ENCODE peak calls at places on chromosomes 13 and 19, in ten cellular contexts. One of them, this sample, is unnamed.

GRCh38 chr13:28527629-28528028 is 32.7 kb upstream of the FLT1 start:
- DNase-seq in GM20000: no peak
- DNase-seq in choroid plexus epithelial cell: no peak
- DNase-seq in neural crest cell: no peak
- DNase-seq in cardiac muscle cell: no peak
- DNase-seq in cardiac fibroblast: no peak
- DNase-seq in fibroblast of pulmonary artery: no peak
- DNase-seq in dorsolateral prefrontal cortex: no peak
- DNase-seq in natural killer cell: no peak
- DNase-seq in coronary artery: no peak
- DNase-seq in this sample: peak

GRCh38 chr13:109646423-109646822 is 140.0 kb downstream of the IRS2 start:
- DNase-seq in natural killer cell: no peak
- DNase-seq in neural crest cell: no peak
- DNase-seq in choroid plexus epithelial cell: no peak
- DNase-seq in cardiac fibroblast: no peak
- DNase-seq in fibroblast of pulmonary artery: no peak
- DNase-seq in coronary artery: no peak
- DNase-seq in cardiac muscle cell: no peak
- DNase-seq in GM20000: peak
- DNase-seq in dorsolateral prefrontal cortex: no peak
- DNase-seq in this sample: no peak

GRCh38 chr13:44079413-44080205 is 199.9 kb downstream of the LACC1 start:
- DNase-seq in dorsolateral prefrontal cortex: no peak
- DNase-seq in cardiac fibroblast: no peak
- DNase-seq in natural killer cell: no peak
- DNase-seq in fibroblast of pulmonary artery: no peak
- DNase-seq in choroid plexus epithelial cell: no peak
- DNase-seq in neural crest cell: no peak
- DNase-seq in GM20000: no peak
- DNase-seq in coronary artery: no peak
- DNase-seq in cardiac muscle cell: no peak
- DNase-seq in this sample: no peak

GRCh38 chr19:47407417-47407774 is 11.9 kb downstream of the MEIS3 start:
- DNase-seq in fibroblast of pulmonary artery: no peak
- DNase-seq in choroid plexus epithelial cell: no peak
- DNase-seq in natural killer cell: no peak
- DNase-seq in cardiac muscle cell: no peak
- DNase-seq in coronary artery: no peak
- DNase-seq in dorsolateral prefrontal cortex: no peak
- DNase-seq in cardiac fibroblast: no peak
- DNase-seq in GM20000: no peak
- DNase-seq in neural crest cell: no peak
- DNase-seq in this sample: no peak

GRCh38 chr19:35905178-35905727 is 2.8 kb downstream of the TYROBP start:
- DNase-seq in coronary artery: no peak
- DNase-seq in fibroblast of pulmonary artery: no peak
- DNase-seq in GM20000: no peak
- DNase-seq in dorsolateral prefrontal cortex: no peak
- DNase-seq in cardiac muscle cell: no peak
- DNase-seq in natural killer cell: no peak
- DNase-seq in choroid plexus epithelial cell: peak
- DNase-seq in neural crest cell: no peak
- DNase-seq in cardiac fibroblast: no peak
- DNase-seq in this sample: no peak

GRCh38 chr19:11164278-11164677 is 8.7 kb upstream of the SPC24 start:
- DNase-seq in GM20000: no peak
- DNase-seq in cardiac muscle cell: peak
- DNase-seq in choroid plexus epithelial cell: no peak
- DNase-seq in fibroblast of pulmonary artery: no peak
- DNase-seq in natural killer cell: no peak
- DNase-seq in coronary artery: no peak
- DNase-seq in neural crest cell: no peak
- DNase-seq in cardiac fibroblast: no peak
- DNase-seq in dorsolateral prefrontal cortex: no peak
- DNase-seq in this sample: no peak

GRCh38 chr19:17775245-17775927 is 19.6 kb upstream of the B3GNT3 start:
- DNase-seq in cardiac muscle cell: peak
- DNase-seq in choroid plexus epithelial cell: peak
- DNase-seq in GM20000: no peak
- DNase-seq in cardiac fibroblast: peak
- DNase-seq in natural killer cell: peak
- DNase-seq in coronary artery: no peak
- DNase-seq in neural crest cell: peak
- DNase-seq in fibroblast of pulmonary artery: peak
- DNase-seq in dorsolateral prefrontal cortex: no peak
- DNase-seq in this sample: no peak

GRCh38 chr13:49563513-49563912 is 21.8 kb downstream of the RCBTB1 start:
- DNase-seq in natural killer cell: no peak
- DNase-seq in cardiac fibroblast: peak
- DNase-seq in neural crest cell: no peak
- DNase-seq in coronary artery: no peak
- DNase-seq in dorsolateral prefrontal cortex: no peak
- DNase-seq in fibroblast of pulmonary artery: peak
- DNase-seq in GM20000: no peak
- DNase-seq in cardiac muscle cell: no peak
- DNase-seq in choroid plexus epithelial cell: peak
- DNase-seq in this sample: no peak

GRCh38 chr19:860481-861098 is 1.1 kb downstream of the CFD start:
- DNase-seq in cardiac muscle cell: peak
- DNase-seq in fibroblast of pulmonary artery: peak
- DNase-seq in natural killer cell: peak
- DNase-seq in dorsolateral prefrontal cortex: no peak
- DNase-seq in coronary artery: no peak
- DNase-seq in choroid plexus epithelial cell: peak
- DNase-seq in GM20000: peak
- DNase-seq in neural crest cell: no peak
- DNase-seq in cardiac fibroblast: peak
- DNase-seq in this sample: peak

GRCh38 chr13:49620170-49620621 is 8.1 kb upstream of the ARL11 start:
- DNase-seq in fibroblast of pulmonary artery: no peak
- DNase-seq in natural killer cell: no peak
- DNase-seq in neural crest cell: no peak
- DNase-seq in cardiac muscle cell: no peak
- DNase-seq in coronary artery: no peak
- DNase-seq in cardiac fibroblast: no peak
- DNase-seq in GM20000: no peak
- DNase-seq in dorsolateral prefrontal cortex: peak
- DNase-seq in choroid plexus epithelial cell: peak
- DNase-seq in this sample: no peak

GRCh38 chr13:50596103-50596502 is 247.4 kb downstream of the DLEU7 start:
- DNase-seq in choroid plexus epithelial cell: no peak
- DNase-seq in cardiac muscle cell: no peak
- DNase-seq in dorsolateral prefrontal cortex: no peak
- DNase-seq in natural killer cell: no peak
- DNase-seq in coronary artery: no peak
- DNase-seq in GM20000: no peak
- DNase-seq in cardiac fibroblast: no peak
- DNase-seq in neural crest cell: no peak
- DNase-seq in fibroblast of pulmonary artery: no peak
- DNase-seq in this sample: no peak

DNA sequence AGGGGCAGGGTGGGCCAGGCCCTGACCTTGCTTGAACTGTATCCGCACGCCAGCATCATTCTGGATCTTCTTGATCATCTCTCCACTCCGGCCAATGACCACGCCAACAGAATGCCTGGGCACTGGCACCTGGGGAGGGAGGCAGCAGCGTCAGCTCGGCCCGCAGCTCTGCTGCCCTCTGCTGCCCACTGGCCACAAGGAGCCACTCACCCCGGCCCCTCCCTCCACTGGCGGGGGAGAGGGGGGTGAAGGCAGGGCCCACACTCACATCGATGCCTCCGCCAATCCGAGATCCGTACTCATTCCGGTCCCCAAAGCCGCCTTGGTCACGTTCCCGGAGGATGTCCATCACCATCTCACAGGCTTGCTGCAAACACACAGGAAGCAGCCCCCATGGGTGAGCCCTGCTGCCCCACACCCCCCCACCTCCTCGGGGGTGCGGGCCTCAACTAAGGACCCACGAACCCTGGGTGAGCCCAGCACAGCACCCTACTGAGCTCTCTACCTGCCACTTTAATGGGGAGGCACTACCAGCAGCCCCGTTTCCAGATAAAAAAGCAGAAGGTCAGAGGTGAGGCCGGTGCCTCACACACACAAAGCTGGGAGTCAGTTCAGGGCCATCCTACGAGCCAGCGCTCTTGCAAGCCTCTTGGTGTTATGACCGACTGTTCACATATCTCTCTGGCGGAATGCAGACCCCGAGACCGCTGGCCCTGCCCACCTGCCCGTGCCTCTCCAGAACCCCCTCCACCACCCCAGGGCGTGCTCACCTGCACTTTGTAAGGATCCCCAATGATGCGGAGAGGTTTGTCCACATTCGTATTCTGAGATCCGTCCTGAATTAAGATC is 6.7 kb downstream of the KHSRP start:
- DNase-seq in cardiac fibroblast: peak
- DNase-seq in cardiac muscle cell: no peak
- DNase-seq in neural crest cell: no peak
- DNase-seq in dorsolateral prefrontal cortex: peak
- DNase-seq in GM20000: peak
- DNase-seq in choroid plexus epithelial cell: peak
- DNase-seq in coronary artery: no peak
- DNase-seq in fibroblast of pulmonary artery: peak
- DNase-seq in natural killer cell: no peak
- DNase-seq in this sample: no peak
- TF ChIP-seq CTCF in cardiac fibroblast: peak
- TF ChIP-seq CTCF in cardiac muscle cell: peak
- TF ChIP-seq CTCF in neural crest cell: peak
- TF ChIP-seq CTCF in dorsolateral prefrontal cortex: peak
- TF ChIP-seq CTCF in GM20000: no peak
- TF ChIP-seq CTCF in choroid plexus epithelial cell: peak
- TF ChIP-seq CTCF in coronary artery: no peak
- TF ChIP-seq CTCF in fibroblast of pulmonary artery: peak
- TF ChIP-seq CTCF in natural killer cell: no peak
- TF ChIP-seq CTCF in this sample: peak

GRCh38 chr13:30934381-30934780 is 1.9 kb downstream of the TEX26 start:
- DNase-seq in natural killer cell: no peak
- DNase-seq in GM20000: no peak
- DNase-seq in neural crest cell: no peak
- DNase-seq in dorsolateral prefrontal cortex: no peak
- DNase-seq in cardiac muscle cell: peak
- DNase-seq in cardiac fibroblast: no peak
- DNase-seq in fibroblast of pulmonary artery: no peak
- DNase-seq in choroid plexus epithelial cell: peak
- DNase-seq in coronary artery: no peak
- DNase-seq in this sample: no peak
- TF ChIP-seq CTCF in natural killer cell: no peak
- TF ChIP-seq CTCF in GM20000: no peak
- TF ChIP-seq CTCF in neural crest cell: peak
- TF ChIP-seq CTCF in dorsolateral prefrontal cortex: no peak
- TF ChIP-seq CTCF in cardiac muscle cell: no peak
- TF ChIP-seq CTCF in cardiac fibroblast: peak
- TF ChIP-seq CTCF in fibroblast of pulmonary artery: peak
- TF ChIP-seq CTCF in choroid plexus epithelial cell: peak
- TF ChIP-seq CTCF in coronary artery: no peak
- TF ChIP-seq CTCF in this sample: no peak

GRCh38 chr13:96992633-96993032 is 1.6 kb downstream of the OXGR1 start:
- DNase-seq in GM20000: no peak
- DNase-seq in natural killer cell: no peak
- DNase-seq in dorsolateral prefrontal cortex: no peak
- DNase-seq in choroid plexus epithelial cell: no peak
- DNase-seq in coronary artery: no peak
- DNase-seq in fibroblast of pulmonary artery: no peak
- DNase-seq in neural crest cell: no peak
- DNase-seq in cardiac fibroblast: no peak
- DNase-seq in cardiac muscle cell: no peak
- DNase-seq in this sample: no peak

GRCh38 chr13:96984061-96984508 is 10.2 kb downstream of the OXGR1 start:
- DNase-seq in cardiac fibroblast: peak
- DNase-seq in choroid plexus epithelial cell: peak
- DNase-seq in neural crest cell: no peak
- DNase-seq in natural killer cell: no peak
- DNase-seq in dorsolateral prefrontal cortex: no peak
- DNase-seq in cardiac muscle cell: peak
- DNase-seq in coronary artery: no peak
- DNase-seq in GM20000: peak
- DNase-seq in fibroblast of pulmonary artery: peak
- DNase-seq in this sample: no peak

GRCh38 chr13:96991072-96991471 is 3.2 kb downstream of the OXGR1 start:
- DNase-seq in cardiac muscle cell: no peak
- DNase-seq in natural killer cell: no peak
- DNase-seq in fibroblast of pulmonary artery: no peak
- DNase-seq in cardiac fibroblast: no peak
- DNase-seq in neural crest cell: no peak
- DNase-seq in GM20000: no peak
- DNase-seq in coronary artery: no peak
- DNase-seq in choroid plexus epithelial cell: no peak
- DNase-seq in dorsolateral prefrontal cortex: no peak
- DNase-seq in this sample: no peak

GRCh38 chr13:96993660-96994029 is 631 bp downstream of the OXGR1 start:
- DNase-seq in neural crest cell: no peak
- DNase-seq in coronary artery: no peak
- DNase-seq in cardiac muscle cell: no peak
- DNase-seq in dorsolateral prefrontal cortex: no peak
- DNase-seq in fibroblast of pulmonary artery: no peak
- DNase-seq in GM20000: no peak
- DNase-seq in natural killer cell: no peak
- DNase-seq in cardiac fibroblast: no peak
- DNase-seq in choroid plexus epithelial cell: no peak
- DNase-seq in this sample: no peak

DNA sequence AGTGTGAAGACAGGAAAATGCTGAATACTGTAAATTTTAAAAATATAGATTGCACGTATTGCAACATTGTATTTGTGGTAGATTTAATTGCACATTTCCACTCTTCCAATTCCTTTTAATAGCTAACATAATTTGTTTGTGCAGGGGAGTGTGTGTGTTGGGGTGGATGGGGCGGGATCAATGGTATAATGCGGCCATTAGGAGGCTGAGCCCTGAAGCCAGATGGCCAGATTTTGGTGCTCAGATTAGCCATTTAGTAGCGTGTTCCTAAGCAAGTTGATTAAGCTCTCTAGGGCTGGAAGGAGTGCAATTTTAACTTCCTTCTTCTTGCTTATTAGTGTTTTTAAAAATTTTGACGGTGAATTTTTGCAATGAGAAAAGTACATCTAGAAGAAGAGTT is 5.8 kb downstream of the OXGR1 start:
- DNase-seq in GM20000: no peak
- DNase-seq in cardiac muscle cell: no peak
- DNase-seq in choroid plexus epithelial cell: no peak
- DNase-seq in natural killer cell: no peak
- DNase-seq in cardiac fibroblast: no peak
- DNase-seq in fibroblast of pulmonary artery: no peak
- DNase-seq in coronary artery: no peak
- DNase-seq in neural crest cell: no peak
- DNase-seq in dorsolateral prefrontal cortex: no peak
- DNase-seq in this sample: no peak
- TF ChIP-seq CTCF in GM20000: no peak
- TF ChIP-seq CTCF in cardiac muscle cell: no peak
- TF ChIP-seq CTCF in choroid plexus epithelial cell: no peak
- TF ChIP-seq CTCF in natural killer cell: no peak
- TF ChIP-seq CTCF in cardiac fibroblast: no peak
- TF ChIP-seq CTCF in fibroblast of pulmonary artery: no peak
- TF ChIP-seq CTCF in coronary artery: no peak
- TF ChIP-seq CTCF in neural crest cell: no peak
- TF ChIP-seq CTCF in dorsolateral prefrontal cortex: no peak
- TF ChIP-seq CTCF in this sample: no peak

DNA sequence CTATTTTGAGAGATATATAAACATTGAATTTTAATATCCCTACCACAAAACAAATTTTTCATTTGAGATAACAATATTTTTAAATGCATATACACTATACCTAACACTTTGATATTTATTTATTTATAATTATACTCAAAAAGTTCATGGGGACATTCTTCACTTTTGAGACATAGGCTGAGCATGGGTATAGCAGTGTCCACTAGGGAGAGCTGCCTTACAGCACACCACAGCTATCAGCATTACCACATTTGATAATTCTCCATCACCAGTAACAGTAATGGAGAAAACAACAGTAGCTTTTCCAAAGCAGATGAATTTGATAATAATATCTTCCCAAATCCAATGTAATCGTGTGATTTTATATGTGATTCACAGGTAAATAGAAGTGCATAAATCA is 626.1 kb downstream of the DACH1 start:
- DNase-seq in natural killer cell: no peak
- DNase-seq in choroid plexus epithelial cell: peak
- DNase-seq in fibroblast of pulmonary artery: peak
- DNase-seq in cardiac muscle cell: peak
- DNase-seq in coronary artery: no peak
- DNase-seq in GM20000: no peak
- DNase-seq in cardiac fibroblast: peak
- DNase-seq in dorsolateral prefrontal cortex: no peak
- DNase-seq in neural crest cell: no peak
- DNase-seq in this sample: no peak
- TF ChIP-seq CTCF in natural killer cell: no peak
- TF ChIP-seq CTCF in choroid plexus epithelial cell: peak
- TF ChIP-seq CTCF in fibroblast of pulmonary artery: peak
- TF ChIP-seq CTCF in cardiac muscle cell: peak
- TF ChIP-seq CTCF in coronary artery: no peak
- TF ChIP-seq CTCF in GM20000: no peak
- TF ChIP-seq CTCF in cardiac fibroblast: peak
- TF ChIP-seq CTCF in dorsolateral prefrontal cortex: no peak
- TF ChIP-seq CTCF in neural crest cell: peak
- TF ChIP-seq CTCF in this sample: peak